ENCODE peak calls at places on chromosomes 7 and 10, in seven cellular contexts. F, E, H, U, P, R and L are unnamed samples.

GRCh38 chr7:25790261-25790660 is 361.7 kb upstream of the NFE2L3 start:
- DNase-seq in H (no peak), U (no peak), P (no peak), F (no peak), E (no peak), R (no peak), L (no peak)

GRCh38 chr10:15419279-15419874 is 48.3 kb upstream of the FAM171A1 start:
- DNase-seq in R (no peak), U (no peak), H (peak), F (peak), P (peak), E (peak), L (peak)

GRCh38 chr10:133454204-133454893 is 604 bp downstream of the SCART1 start:
- DNase-seq in R (no peak), P (no peak), F (no peak), E (no peak), U (no peak), H (no peak), L (no peak)

GRCh38 chr10:115624448-115624847 is 531.3 kb downstream of the ATRNL1 start:
- DNase-seq in F (no peak), P (no peak), E (no peak), R (no peak), H (no peak), U (no peak), L (no peak)

GRCh38 chr10:50447691-50448090 is 176.1 kb downstream of the SGMS1 start:
- DNase-seq in R (no peak), H (no peak), F (no peak), P (no peak), E (no peak), U (no peak), L (no peak)

GRCh38 chr7:149261829-149262617 is at the start of gene ZNF783:
- DNase-seq in F (peak), P (peak), H (peak), U (peak), E (peak), R (peak), L (peak)

GRCh38 chr7:42883950-42884349 is 27.9 kb downstream of the C7orf25 start:
- DNase-seq in F (peak), P (no peak), R (no peak), U (no peak), E (no peak), H (no peak), L (no peak)

GRCh38 chr10:108132303-108132702 is 967.8 kb upstream of the SORCS1 start:
- DNase-seq in P (no peak), R (no peak), E (peak), H (no peak), U (no peak), F (no peak), L (no peak)

GRCh38 chr10:112961609-112962008 is 11.6 kb downstream of the TCF7L2 start:
- DNase-seq in F (no peak), H (no peak), P (no peak), U (no peak), E (no peak), R (no peak), L (no peak)

GRCh38 chr10:28892818-28893547 is 215.7 kb downstream of the BAMBI start:
- DNase-seq in F (no peak), H (no peak), U (no peak), E (peak), P (no peak), R (no peak), L (no peak)

GRCh38 chr10:78896169-78896931 is 172.4 kb upstream of the ZMIZ1 start:
- DNase-seq in P (no peak), R (no peak), E (no peak), H (no peak), U (no peak), F (no peak), L (no peak)

GRCh38 chr10:69648461-69648860 is 18.4 kb downstream of the FAM241B start:
- DNase-seq in P (no peak), E (no peak), U (no peak), R (no peak), H (no peak), F (no peak), L (no peak)

GRCh38 chr7:93751421-93751820 is 139.1 kb downstream of the TFPI2 start:
- DNase-seq in R (no peak), F (peak), U (no peak), E (no peak), H (no peak), P (no peak), L (no peak)

GRCh38 chr10:124735491-124736286 is 8.5 kb downstream of the FAM53B start:
- DNase-seq in F (no peak), E (no peak), R (no peak), H (no peak), U (no peak), P (no peak), L (no peak)

GRCh38 chr10:58275261-58275660 is 6.3 kb downstream of the CISD1 start:
- DNase-seq in H (no peak), U (no peak), E (no peak), F (no peak), P (no peak), R (no peak), L (no peak)

GRCh38 chr10:110918269-110918632 is 729 bp downstream of the BBIP1 start:
- DNase-seq in E (peak), R (peak), F (peak), P (peak), U (peak), H (peak), L (peak)

GRCh38 chr10:6669269-6669859 is 89.3 kb upstream of the PRKCQ start:
- DNase-seq in F (peak), E (peak), H (peak), U (no peak), P (peak), R (peak), L (peak)

GRCh38 chr10:52043811-52044210 is 270.3 kb upstream of the DKK1 start:
- DNase-seq in F (peak), R (no peak), U (no peak), E (no peak), P (no peak), H (no peak), L (no peak)

GRCh38 chr10:44853148-44853734 is 57.9 kb upstream of the TMEM72 start:
- DNase-seq in P (no peak), F (no peak), U (no peak), R (no peak), H (no peak), E (peak), L (peak)

GRCh38 chr10:103507235-103508191 is 14.0 kb downstream of the NEURL1 start:
- DNase-seq in U (no peak), F (no peak), E (no peak), P (no peak), H (no peak), R (no peak), L (no peak)

GRCh38 chr7:22694597-22695207 is 32.3 kb upstream of the IL6 start:
- DNase-seq in U (no peak), P (no peak), F (no peak), E (no peak), R (no peak), H (no peak), L (no peak)

GRCh38 chr10:132713421-132714095 is 72.4 kb downstream of the NKX6-2 start:
- DNase-seq in H (no peak), R (no peak), U (no peak), F (no peak), P (no peak), E (no peak), L (no peak)

GRCh38 chr7:142914121-142914520 is 19.4 kb downstream of the TRPV5 start:
- DNase-seq in U (no peak), F (no peak), H (no peak), E (no peak), P (no peak), R (no peak), L (no peak)

GRCh38 chr10:13991353-13991752 is 339.4 kb downstream of the FRMD4A start:
- DNase-seq in U (no peak), H (no peak), F (no peak), E (no peak), P (no peak), R (no peak), L (no peak)

GRCh38 chr10:20007426-20007825 is 191.2 kb downstream of the PLXDC2 start:
- DNase-seq in F (no peak), R (no peak), U (no peak), H (no peak), P (no peak), E (no peak), L (no peak)

GRCh38 chr7:94970085-94970576 is 62.7 kb downstream of the PPP1R9A start:
- DNase-seq in P (no peak), R (no peak), H (no peak), E (no peak), U (no peak), F (no peak), L (no peak)